ENCODE peak calls at places on chromosome 9, in ten cellular contexts. A is T-cell; B is HuH-7.5; T is lung; M is CD8-positive, alpha-beta memory T cell; E is neural progenitor cell; F is esophagus squamous epithelium; R is stimulated activated CD4-positive, alpha-beta T cell treated with anti-CD3 and anti-CD28 coated beads, Interleukin-4, amount 100 ng/mL, for 24 hours; P is heart left ventricle; J is foreskin fibroblast. C is an unnamed sample.

GRCh38 chr9:80498165-80498564 is 926.4 kb downstream of the TLE4 start:
- DNase-seq in A (no peak), B (no peak), T (no peak), M (no peak), E (no peak), F (no peak), R (no peak), P (no peak), J (no peak), C (no peak)

GRCh38 chr9:90219548-90220118 is 423.0 kb downstream of the DIRAS2 start:
- DNase-seq in A (no peak), B (no peak), T (peak), M (peak), E (peak), F (no peak), R (no peak), P (peak), J (no peak), C (no peak)

GRCh38 chr9:129111762-129112151 is 542 bp downstream of the PTPA start:
- DNase-seq in A (no peak), B (peak), T (peak), M (no peak), E (peak), F (no peak), R (peak), P (no peak), J (peak), C (no peak)

GRCh38 chr9:115604831-115605483 is 487.0 kb upstream of the TNC start:
- DNase-seq in A (no peak), B (no peak), T (no peak), M (no peak), E (no peak), F (no peak), R (no peak), P (no peak), J (peak), C (no peak)

GRCh38 chr9:96425500-96426169 is 7.5 kb upstream of the ZNF367 start:
- DNase-seq in A (no peak), B (no peak), T (no peak), M (no peak), E (no peak), F (no peak), R (no peak), P (no peak), J (no peak), C (no peak)

GRCh38 chr9:93287593-93287992 is 103.7 kb downstream of the WNK2 start:
- DNase-seq in A (no peak), B (no peak), T (no peak), M (no peak), E (no peak), F (no peak), R (no peak), P (no peak), J (no peak), C (no peak)

GRCh38 chr9:136868644-136869043 is 2.5 kb upstream of the EDF1 start:
- DNase-seq in A (no peak), B (no peak), T (no peak), M (no peak), E (no peak), F (no peak), R (no peak), P (no peak), J (no peak), C (no peak)

GRCh38 chr9:121498150-121498486 is 1.5 kb downstream of the GGTA1 start:
- DNase-seq in A (no peak), B (peak), T (peak), M (peak), E (peak), F (no peak), R (peak), P (peak), J (peak), C (peak)

GRCh38 chr9:5442400-5443011 is 4.8 kb upstream of the PLGRKT start:
- DNase-seq in A (no peak), B (no peak), T (no peak), M (no peak), E (peak), F (no peak), R (peak), P (no peak), J (peak), C (peak)

GRCh38 chr9:93265301-93265971 is 81.5 kb downstream of the WNK2 start:
- DNase-seq in A (no peak), B (no peak), T (no peak), M (no peak), E (no peak), F (no peak), R (no peak), P (no peak), J (no peak), C (no peak)

GRCh38 chr9:8725635-8726034 is 926.1 kb upstream of the DMAC1 start:
- DNase-seq in A (no peak), B (no peak), T (no peak), M (no peak), E (no peak), F (no peak), R (no peak), P (no peak), J (no peak), C (no peak)

GRCh38 chr9:38484076-38484637 is 59.9 kb upstream of the IGFBPL1 start:
- DNase-seq in A (no peak), B (no peak), T (no peak), M (no peak), E (no peak), F (no peak), R (no peak), P (no peak), J (no peak), C (no peak)

GRCh38 chr9:93456022-93456421 is 2.6 kb upstream of the FAM120AOS start:
- DNase-seq in A (no peak), B (no peak), T (no peak), M (no peak), E (no peak), F (no peak), R (no peak), P (no peak), J (no peak), C (no peak)